ENCODE peak calls at places on chromosomes 13 and 19, in six cellular contexts. N is H1, S is K562, J is GM12892, V is GM12878, M is HepG2. G is an unnamed sample.

GRCh38 chr19:46618670-46619231 is 6.1 kb downstream of the PTGIR start:
- DNase-seq in N (no peak), S (no peak), J (no peak), V (peak), M (no peak), G (no peak)

GRCh38 chr13:110448677-110449076 is 112.8 kb downstream of the RAB20 start:
- DNase-seq in N (no peak), S (no peak), J (no peak), V (no peak), M (no peak), G (no peak)

GRCh38 chr19:33720691-33721682 is 75.7 kb upstream of the KCTD15 start:
- DNase-seq in N (no peak), S (peak), J (no peak), V (no peak), M (peak), G (no peak)

GRCh38 chr19:35671818-35672217 is 5.5 kb downstream of the UPK1A start:
- DNase-seq in N (no peak), S (peak), J (no peak), V (no peak), M (peak), G (no peak)

GRCh38 chr13:48994731-48995130 is 19.0 kb downstream of the FNDC3A start:
- DNase-seq in N (no peak), S (no peak), J (no peak), V (no peak), M (peak), G (no peak)

GRCh38 chr13:60591348-60591747 is 194.3 kb downstream of the TDRD3 start:
- DNase-seq in N (no peak), S (no peak), J (no peak), V (no peak), M (no peak), G (no peak)

GRCh38 chr13:95033890-95034289 is 267.4 kb downstream of the ABCC4 start:
- DNase-seq in N (no peak), S (no peak), J (no peak), V (no peak), M (no peak), G (no peak)

GRCh38 chr19:11475861-11476260 is 5.0 kb downstream of the ELAVL3 start:
- DNase-seq in N (no peak), S (no peak), J (no peak), V (no peak), M (no peak), G (no peak)

GRCh38 chr19:4342421-4343055 is 824 bp upstream of the MPND start:
- DNase-seq in N (peak), S (peak), J (peak), V (peak), M (peak), G (peak)

GRCh38 chr13:25371608-25372274 is at the start of gene ATP8A2:
- DNase-seq in N (no peak), S (peak), J (no peak), V (no peak), M (no peak), G (no peak)

GRCh38 chr13:70339738-70340137 is 231.5 kb upstream of the KLHL1 start:
- DNase-seq in N (peak), S (no peak), J (no peak), V (no peak), M (peak), G (no peak)

GRCh38 chr13:31595568-31595967 is 143.8 kb upstream of the RXFP2 start:
- DNase-seq in N (no peak), S (no peak), J (no peak), V (no peak), M (no peak), G (no peak)

GRCh38 chr19:13827656-13828055 is 32.4 kb downstream of the ZSWIM4 start:
- DNase-seq in N (no peak), S (no peak), J (no peak), V (no peak), M (no peak), G (no peak)

GRCh38 chr13:42176286-42176685 is 95.7 kb upstream of the AKAP11 start:
- DNase-seq in N (no peak), S (no peak), J (no peak), V (no peak), M (no peak), G (no peak)

GRCh38 chr13:42177189-42177588 is 94.8 kb upstream of the AKAP11 start:
- DNase-seq in N (no peak), S (no peak), J (no peak), V (no peak), M (no peak), G (no peak)

GRCh38 chr13:42181381-42181953 is 90.5 kb upstream of the AKAP11 start:
- DNase-seq in N (no peak), S (no peak), J (no peak), V (no peak), M (no peak), G (no peak)
- TF ChIP-seq TAF1 in N (no peak), S (no peak), J (no peak), V (no peak), M (no peak), G (no peak)

GRCh38 chr19:50836543-50837195 is 3.3 kb upstream of the KLK15 start:
- DNase-seq in N (no peak), S (no peak), J (no peak), V (no peak), M (no peak), G (no peak)

GRCh38 chr19:50835103-50835784 is 1.9 kb upstream of the KLK15 start:
- DNase-seq in N (no peak), S (no peak), J (no peak), V (no peak), M (no peak), G (no peak)

GRCh38 chr19:50837300-50837699 is 3.9 kb upstream of the KLK15 start:
- DNase-seq in N (no peak), S (no peak), J (no peak), V (no peak), M (no peak), G (no peak)

GRCh38 chr19:50833802-50834167 is 411 bp upstream of the KLK15 start:
- DNase-seq in N (no peak), S (no peak), J (no peak), V (no peak), M (no peak), G (no peak)

DNA sequence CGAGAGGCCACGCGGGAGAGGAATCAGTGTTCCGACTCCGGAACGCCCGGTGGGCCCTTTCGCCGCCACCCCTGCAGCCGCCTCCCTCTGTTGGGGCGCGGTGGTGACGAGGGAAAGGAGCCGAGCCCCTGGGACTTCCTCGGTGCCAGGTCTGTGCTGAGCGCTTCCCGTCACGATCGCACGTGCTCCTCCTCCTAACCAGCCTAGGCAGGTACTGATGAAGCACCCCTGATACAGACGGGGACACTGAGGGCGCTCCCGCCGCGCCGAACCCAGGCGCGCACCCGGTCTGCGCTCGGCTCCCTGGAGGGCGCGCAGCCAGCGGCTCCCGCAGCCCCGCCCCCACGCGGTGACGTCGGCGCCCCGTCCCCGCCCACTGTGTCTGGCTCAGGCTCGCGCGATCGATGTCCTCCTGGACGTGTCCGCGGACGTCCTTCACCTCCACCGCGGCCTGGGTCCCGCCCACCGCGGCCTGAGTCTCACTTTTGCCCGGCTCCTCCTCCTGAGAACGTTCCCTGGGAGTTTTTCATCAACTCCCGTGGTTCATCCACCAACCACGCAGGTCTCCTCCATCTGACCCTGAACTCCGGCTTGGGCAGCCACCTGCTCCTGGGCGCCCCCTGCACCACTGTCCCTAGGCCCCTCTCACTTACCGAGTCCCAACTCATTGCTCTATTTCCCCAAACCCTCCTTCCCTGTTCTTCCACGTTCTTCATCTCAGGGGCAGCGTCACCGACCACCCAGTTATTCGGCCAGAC is 2.6 kb upstream of the KLK15 start:
- DNase-seq in N (no peak), S (peak), J (peak), V (peak), M (peak), G (peak)
- TF ChIP-seq POLR2A in N (peak), S (peak), J (peak), V (peak), M (no peak), G (peak)

GRCh38 chr19:7360393-7360984 is 11.8 kb downstream of the ARHGEF18 start:
- DNase-seq in N (no peak), S (no peak), J (no peak), V (no peak), M (no peak), G (no peak)

GRCh38 chr19:7355871-7356270 is 7.1 kb downstream of the ARHGEF18 start:
- DNase-seq in N (no peak), S (no peak), J (no peak), V (no peak), M (no peak), G (no peak)

GRCh38 chr19:7358102-7358597 is 9.4 kb downstream of the ARHGEF18 start:
- DNase-seq in N (no peak), S (no peak), J (no peak), V (no peak), M (no peak), G (no peak)

GRCh38 chr19:7355151-7355845 is 6.6 kb downstream of the ARHGEF18 start:
- DNase-seq in N (no peak), S (no peak), J (no peak), V (no peak), M (no peak), G (no peak)

DNA sequence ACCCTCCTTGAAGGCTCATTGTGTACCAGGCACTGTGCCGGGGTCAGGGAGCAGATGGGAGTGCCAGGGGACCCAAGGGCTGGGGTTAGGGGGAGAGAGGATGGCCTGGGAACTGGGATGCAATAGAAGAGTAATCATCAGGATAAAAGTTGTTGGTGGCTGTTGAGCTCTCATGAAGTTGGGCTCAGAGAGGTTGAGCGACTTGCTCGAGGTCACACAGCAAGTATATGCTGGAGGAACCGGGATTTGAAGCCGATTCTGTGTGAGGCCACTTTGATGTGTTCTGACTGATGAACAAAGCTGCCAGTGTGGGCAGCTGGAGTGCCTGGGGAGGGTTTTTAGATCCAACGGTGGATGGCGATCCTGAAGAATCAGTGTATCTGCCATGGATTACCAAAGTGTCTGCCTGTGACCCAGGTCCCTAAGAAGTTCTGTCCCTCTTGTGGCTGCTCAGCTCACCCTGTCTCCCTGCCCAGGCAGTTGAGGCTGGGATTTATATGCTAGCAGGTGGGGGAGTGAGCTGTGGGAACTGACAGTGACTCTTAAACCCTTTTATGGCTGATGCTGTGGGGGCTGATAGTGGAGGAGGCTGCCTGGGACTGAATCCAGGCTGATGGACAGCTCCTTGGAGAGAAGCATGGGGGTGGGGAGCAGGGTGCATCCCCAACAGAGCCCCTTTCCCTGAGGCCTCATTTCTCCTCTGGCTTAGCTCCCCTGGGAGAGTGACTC is 8.3 kb downstream of the ARHGEF18 start:
- DNase-seq in N (no peak), S (no peak), J (no peak), V (no peak), M (no peak), G (no peak)
- TF ChIP-seq POLR2AphosphoS5 in N (no peak), S (no peak), J (no peak), V (no peak), M (no peak), G (no peak)

DNA sequence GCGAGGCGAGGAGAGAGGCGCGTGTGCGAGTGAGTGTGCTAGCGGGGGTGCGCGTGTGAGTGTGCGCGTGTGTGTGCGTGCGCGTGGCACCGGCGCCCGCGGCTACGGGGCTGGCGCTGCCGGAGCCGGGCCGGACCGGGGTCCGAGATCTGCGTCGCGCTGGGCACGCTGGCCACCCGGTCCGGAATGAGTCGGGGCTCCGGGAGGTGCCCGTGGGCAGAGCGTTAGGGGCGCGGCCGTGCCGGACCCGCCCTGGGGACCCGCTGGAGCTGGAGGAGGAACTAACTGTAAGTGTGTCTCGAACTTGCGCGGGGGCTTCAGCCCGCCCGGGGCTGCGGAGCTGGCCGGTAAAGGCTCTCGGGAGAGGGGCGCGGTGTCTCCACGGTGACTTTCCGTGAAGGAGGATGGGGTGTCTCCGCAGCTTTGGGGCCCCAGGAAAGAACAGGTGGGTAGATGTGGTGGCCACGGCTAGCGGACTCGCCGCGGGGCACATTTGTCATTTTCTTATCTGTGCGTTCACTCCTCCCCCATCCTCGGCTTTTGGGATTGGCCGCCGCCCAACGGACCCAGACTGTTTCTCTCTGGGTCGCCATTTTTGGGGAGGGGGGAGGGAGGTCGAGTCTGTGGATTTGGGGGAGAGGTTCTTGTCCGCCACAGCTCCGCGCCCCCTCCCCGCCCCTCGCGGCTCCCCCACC is 10.1 kb upstream of the SOX1 start:
- DNase-seq in N (no peak), S (no peak), J (no peak), V (no peak), M (no peak), G (no peak)
- TF ChIP-seq TAF1 in N (no peak), S (no peak), J (no peak), V (no peak), M (no peak), G (no peak)

GRCh38 chr19:42254083-42254849 is 662 bp downstream of the ERF start:
- DNase-seq in N (no peak), S (peak), J (peak), V (no peak), M (peak), G (peak)
- TF ChIP-seq POLR2A in N (peak), S (peak), J (no peak), V (no peak), M (no peak), G (no peak)